ENCODE peak calls at places on chromosomes 16 and 17, in ten cellular contexts. E is GM23248, D is NCI-H1092 treated with DMSO at 0.1 percent for 48 hours, J is retina, C is adipocyte, S is AG09309, H is cerebellar cortex, K is Calu3, G is ELF-1, F is kidney tubule cell. V is an unnamed sample.

GRCh38 chr17:21380659-21381058 is 4.5 kb downstream of the KCNJ12 start:
- DNase-seq in E (no peak), D (no peak), J (no peak), C (no peak), S (no peak), H (no peak), K (no peak), G (no peak), F (no peak), V (no peak)

GRCh38 chr16:82226327-82226726 is 56.3 kb upstream of the MPHOSPH6 start:
- DNase-seq in E (no peak), D (no peak), J (no peak), C (no peak), S (no peak), H (no peak), K (no peak), G (no peak), F (no peak), V (no peak)

GRCh38 chr16:11052080-11052808 is 107.9 kb downstream of the CLEC16A start:
- DNase-seq in E (no peak), D (no peak), J (no peak), C (no peak), S (no peak), H (no peak), K (no peak), G (no peak), F (peak; percentile 10), V (no peak)

GRCh38 chr17:73163043-73163442 is 1.8 kb upstream of the SSTR2 start:
- DNase-seq in E (no peak), D (no peak), J (no peak), C (no peak), S (no peak), H (no peak), K (no peak), G (no peak), F (no peak), V (no peak)

GRCh38 chr16:89304941-89305705 is 87.6 kb downstream of the ZNF778 start:
- DNase-seq in E (no peak), D (no peak), J (no peak), C (no peak), S (no peak), H (no peak), K (no peak), G (no peak), F (no peak), V (no peak)

GRCh38 chr16:1102921-1103648 is 7.0 kb upstream of the C1QTNF8 start:
- DNase-seq in E (peak; percentile 63), D (no peak), J (peak; percentile 82), C (peak; percentile 75), S (no peak), H (no peak), K (peak; percentile 84), G (peak; percentile 67), F (peak; percentile 34), V (no peak)

GRCh38 chr17:77509599-77509998 is 368.8 kb downstream of the SEC14L1 start:
- DNase-seq in E (no peak), D (no peak), J (no peak), C (no peak), S (no peak), H (no peak), K (no peak), G (no peak), F (no peak), V (no peak)

GRCh38 chr16:56702836-56703235 is 20.6 kb downstream of the MT1X start:
- DNase-seq in E (no peak), D (no peak), J (no peak), C (no peak), S (no peak), H (no peak), K (no peak), G (no peak), F (no peak), V (no peak)

GRCh38 chr17:37206299-37206698 is 169.5 kb upstream of the C17orf78 start:
- DNase-seq in E (no peak), D (no peak), J (no peak), C (peak; percentile 73), S (no peak), H (no peak), K (no peak), G (no peak), F (no peak), V (no peak)

GRCh38 chr17:39631403-39631802 is 4.7 kb downstream of the PPP1R1B start:
- DNase-seq in E (no peak), D (no peak), J (no peak), C (no peak), S (no peak), H (no peak), K (no peak), G (peak; percentile 80), F (peak; percentile 58), V (no peak)

GRCh38 chr16:27228621-27229501 is 25.5 kb downstream of the KDM8 start:
- DNase-seq in E (no peak), D (no peak), J (peak; percentile 55), C (no peak), S (no peak), H (no peak), K (no peak), G (no peak), F (no peak), V (no peak)

GRCh38 chr16:1631931-1632637 is 19.9 kb downstream of the CRAMP1 start:
- DNase-seq in E (no peak), D (no peak), J (no peak), C (no peak), S (no peak), H (no peak), K (no peak), G (no peak), F (no peak), V (no peak)

GRCh38 chr16:47013910-47014309 is 40.4 kb upstream of the DNAJA2 start:
- DNase-seq in E (no peak), D (no peak), J (no peak), C (no peak), S (no peak), H (no peak), K (no peak), G (no peak), F (no peak), V (no peak)

GRCh38 chr17:52395308-52395707 is 236.8 kb upstream of the CA10 start:
- DNase-seq in E (no peak), D (no peak), J (no peak), C (no peak), S (no peak), H (no peak), K (no peak), G (peak; percentile 5), F (no peak), V (no peak)

GRCh38 chr17:65749479-65749878 is 188.0 kb upstream of the AXIN2 start:
- DNase-seq in E (peak; percentile 68), D (no peak), J (no peak), C (peak; percentile 62), S (no peak), H (no peak), K (no peak), G (no peak), F (peak; percentile 34), V (peak; percentile 89)

GRCh38 chr17:17732444-17732843 is 51.2 kb downstream of the RAI1 start:
- DNase-seq in E (no peak), D (no peak), J (no peak), C (no peak), S (no peak), H (no peak), K (peak; percentile 49), G (no peak), F (peak; percentile 45), V (no peak)

GRCh38 chr17:62724398-62725146 is 83.5 kb downstream of the MARCHF10 start:
- DNase-seq in E (peak; percentile 40), D (no peak), J (no peak), C (no peak), S (no peak), H (no peak), K (no peak), G (no peak), F (peak; percentile 70), V (peak; percentile 50)

GRCh38 chr17:51850206-51850605 is 308.3 kb downstream of the CA10 start:
- DNase-seq in E (no peak), D (peak; percentile 8), J (no peak), C (no peak), S (no peak), H (peak; percentile 45), K (no peak), G (no peak), F (no peak), V (no peak)

V was measured in M059J.